ENCODE peak calls at places on chromosomes 5 and 9, in ten cellular contexts. Z, E, U, F, A, P, B, K, T and S are unnamed samples.

GRCh38 chr5:174504266-174504726 is 220.1 kb upstream of the MSX2 start:
- DNase-seq in Z (no peak), E (no peak), U (no peak), F (no peak), A (no peak), P (no peak), B (no peak), K (no peak), T (peak; percentile 41), S (no peak)

GRCh38 chr9:134618163-134618822 is 23.3 kb upstream of the COL5A1 start:
- DNase-seq in Z (peak; percentile 68), E (no peak), U (peak; percentile 19), F (no peak), A (no peak), P (peak; percentile 67), B (no peak), K (no peak), T (no peak), S (peak; percentile 65)

GRCh38 chr5:74148321-74148720 is 492.2 kb downstream of the ENC1 start:
- DNase-seq in Z (no peak), E (no peak), U (no peak), F (no peak), A (no peak), P (no peak), B (no peak), K (no peak), T (no peak), S (no peak)

GRCh38 chr5:118863345-118863744 is 125.0 kb downstream of the DTWD2 start:
- DNase-seq in Z (no peak), E (no peak), U (no peak), F (no peak), A (no peak), P (no peak), B (peak; percentile 88), K (no peak), T (peak; percentile 67), S (no peak)

GRCh38 chr5:37198842-37199241 is 50.3 kb downstream of the CPLANE1 start:
- DNase-seq in Z (no peak), E (no peak), U (peak; percentile 62), F (no peak), A (no peak), P (no peak), B (peak; percentile 15), K (no peak), T (no peak), S (no peak)

GRCh38 chr9:123039617-123040219 is 6.3 kb downstream of the GPR21 start:
- DNase-seq in Z (no peak), E (no peak), U (no peak), F (no peak), A (no peak), P (no peak), B (no peak), K (no peak), T (no peak), S (no peak)

GRCh38 chr9:127921592-127922120 is 4.8 kb upstream of the ST6GALNAC4 start:
- DNase-seq in Z (peak; percentile 91), E (peak; percentile 72), U (peak; percentile 77), F (no peak), A (no peak), P (peak; percentile 89), B (no peak), K (peak; percentile 85), T (peak; percentile 47), S (no peak)

GRCh38 chr9:99368341-99369326 is 146.6 kb downstream of the SEC61B start:
- DNase-seq in Z (peak; percentile 87), E (no peak), U (peak; percentile 36), F (no peak), A (peak; percentile 38), P (peak; percentile 81), B (peak; percentile 13), K (no peak), T (peak; percentile 64), S (no peak)

GRCh38 chr5:102068870-102069269 is 227.2 kb downstream of the SLCO4C1 start:
- DNase-seq in Z (no peak), E (no peak), U (no peak), F (no peak), A (no peak), P (no peak), B (no peak), K (no peak), T (no peak), S (no peak)

GRCh38 chr5:96852769-96853168 is 23.5 kb upstream of the ERAP2 start:
- DNase-seq in Z (no peak), E (no peak), U (no peak), F (peak; percentile 41), A (no peak), P (no peak), B (no peak), K (no peak), T (peak; percentile 37), S (no peak)

GRCh38 chr5:72301557-72301956 is 18.5 kb downstream of the MRPS27 start:
- DNase-seq in Z (no peak), E (no peak), U (no peak), F (no peak), A (no peak), P (no peak), B (no peak), K (no peak), T (no peak), S (no peak)

GRCh38 chr5:173909205-173909604 is 21.1 kb downstream of the CPEB4 start:
- DNase-seq in Z (no peak), E (no peak), U (peak; percentile 39), F (no peak), A (no peak), P (no peak), B (no peak), K (no peak), T (no peak), S (no peak)

GRCh38 chr5:132663771-132664695 is 6.1 kb downstream of the IL13 start:
- DNase-seq in Z (no peak), E (no peak), U (no peak), F (no peak), A (no peak), P (no peak), B (no peak), K (no peak), T (no peak), S (no peak)

GRCh38 chr5:177495243-177496060 is 2.0 kb downstream of the PDLIM7 start:
- DNase-seq in Z (peak; percentile 94), E (no peak), U (peak; percentile 60), F (peak; percentile 88), A (peak; percentile 80), P (peak; percentile 84), B (peak; percentile 42), K (no peak), T (peak; percentile 87), S (no peak)

GRCh38 chr5:141870871-141871270 is 7.3 kb downstream of the PCDH1 start:
- DNase-seq in Z (no peak), E (no peak), U (no peak), F (no peak), A (no peak), P (no peak), B (peak; percentile 72), K (no peak), T (peak; percentile 43), S (no peak)

GRCh38 chr5:147617191-147617606 is 107.3 kb upstream of the DPYSL3 start:
- DNase-seq in Z (no peak), E (no peak), U (no peak), F (no peak), A (no peak), P (no peak), B (no peak), K (no peak), T (no peak), S (no peak)

GRCh38 chr5:41921874-41922273 is 3.2 kb upstream of the FBXO4 start:
- DNase-seq in Z (no peak), E (no peak), U (no peak), F (no peak), A (no peak), P (no peak), B (peak; percentile 87), K (no peak), T (peak; percentile 54), S (no peak)

GRCh38 chr9:113556877-113557593 is 93.5 kb downstream of the RGS3 start:
- DNase-seq in Z (no peak), E (no peak), U (peak; percentile 10), F (no peak), A (no peak), P (peak; percentile 26), B (no peak), K (no peak), T (peak; percentile 17), S (no peak)

GRCh38 chr5:175282611-175283225 is 161.3 kb downstream of the DRD1 start:
- DNase-seq in Z (no peak), E (no peak), U (no peak), F (no peak), A (no peak), P (no peak), B (peak; percentile 56), K (no peak), T (no peak), S (no peak)

GRCh38 chr5:65209341-65209740 is 272.4 kb downstream of the ADAMTS6 start:
- DNase-seq in Z (no peak), E (no peak), U (no peak), F (peak; percentile 70), A (peak; percentile 69), P (no peak), B (peak; percentile 98), K (no peak), T (peak; percentile 95), S (no peak)

GRCh38 chr5:62643556-62644451 is 65.2 kb downstream of the LRRC70 start:
- DNase-seq in Z (no peak), E (no peak), U (no peak), F (no peak), A (no peak), P (no peak), B (no peak), K (no peak), T (no peak), S (no peak)

GRCh38 chr9:133278161-133279131 is 3.4 kb upstream of the ABO start:
- DNase-seq in Z (peak; percentile 60), E (no peak), U (no peak), F (no peak), A (no peak), P (no peak), B (no peak), K (no peak), T (peak; percentile 11), S (peak; percentile 36)

GRCh38 chr9:73183917-73184861 is 32.5 kb downstream of the ANXA1 start:
- DNase-seq in Z (no peak), E (no peak), U (no peak), F (peak; percentile 51), A (no peak), P (no peak), B (peak; percentile 63), K (no peak), T (no peak), S (no peak)

GRCh38 chr5:135130526-135131215 is 96.6 kb upstream of the PITX1 start:
- DNase-seq in Z (no peak), E (no peak), U (no peak), F (no peak), A (no peak), P (no peak), B (no peak), K (no peak), T (peak; percentile 18), S (no peak)

GRCh38 chr9:107174441-107174840 is 108.6 kb upstream of the RAD23B start:
- DNase-seq in Z (no peak), E (no peak), U (no peak), F (no peak), A (no peak), P (no peak), B (no peak), K (no peak), T (peak; percentile 34), S (no peak)

GRCh38 chr5:78727786-78728761 is 79.5 kb upstream of the LHFPL2 start:
- DNase-seq in Z (no peak), E (no peak), U (no peak), F (no peak), A (no peak), P (no peak), B (no peak), K (no peak), T (no peak), S (no peak)

GRCh38 chr5:33228149-33228548 is 212.6 kb upstream of the TARS1 start:
- DNase-seq in Z (no peak), E (no peak), U (no peak), F (no peak), A (no peak), P (no peak), B (no peak), K (no peak), T (no peak), S (no peak)

GRCh38 chr5:131974956-131975726 is 29.7 kb upstream of the MEIKIN start:
- DNase-seq in Z (peak; percentile 81), E (no peak), U (no peak), F (no peak), A (no peak), P (no peak), B (no peak), K (no peak), T (no peak), S (peak; percentile 63)